ENCODE peak calls at places on chromosomes 2 and 18, in four cellular contexts. One of them, this sample, is unnamed.

GRCh38 chr18:50829644-50830043 is 9.8 kb upstream of the MRO start:
- DNase-seq in WTC11: no peak
- DNase-seq in CD4-positive, alpha-beta T cell: no peak
- DNase-seq in progenitor cell of endocrine pancreas: no peak
- DNase-seq in this sample: no peak

GRCh38 chr2:207253946-207254345 is 88.2 kb upstream of the KLF7 start:
- DNase-seq in WTC11: no peak
- DNase-seq in CD4-positive, alpha-beta T cell: no peak
- DNase-seq in progenitor cell of endocrine pancreas: no peak
- DNase-seq in this sample: no peak

GRCh38 chr2:64213607-64214275 is 69.5 kb upstream of the PELI1 start:
- DNase-seq in WTC11: no peak
- DNase-seq in CD4-positive, alpha-beta T cell: no peak
- DNase-seq in progenitor cell of endocrine pancreas: no peak
- DNase-seq in this sample: no peak

GRCh38 chr2:46471-47345 is at the start of gene FAM110C:
- DNase-seq in progenitor cell of endocrine pancreas: peak
- DNase-seq in WTC11: peak
- DNase-seq in CD4-positive, alpha-beta T cell: peak
- DNase-seq in this sample: no peak

GRCh38 chr2:25044011-25044410 is 2.1 kb downstream of the EFR3B start:
- DNase-seq in CD4-positive, alpha-beta T cell: no peak
- DNase-seq in progenitor cell of endocrine pancreas: no peak
- DNase-seq in WTC11: no peak
- DNase-seq in this sample: no peak

GRCh38 chr2:71646028-71646427 is 192.7 kb downstream of the DYSF start:
- DNase-seq in progenitor cell of endocrine pancreas: no peak
- DNase-seq in CD4-positive, alpha-beta T cell: no peak
- DNase-seq in WTC11: no peak
- DNase-seq in this sample: no peak

GRCh38 chr2:74548919-74549684 is 4.6 kb downstream of the LOXL3 start:
- DNase-seq in CD4-positive, alpha-beta T cell: no peak
- DNase-seq in progenitor cell of endocrine pancreas: peak
- DNase-seq in WTC11: peak
- DNase-seq in this sample: peak

GRCh38 chr2:96757477-96757860 is 3.2 kb upstream of the CNNM4 start:
- DNase-seq in progenitor cell of endocrine pancreas: no peak
- DNase-seq in CD4-positive, alpha-beta T cell: no peak
- DNase-seq in WTC11: no peak
- DNase-seq in this sample: no peak

GRCh38 chr2:19819097-19820065 is 82.4 kb downstream of the TTC32 start:
- DNase-seq in progenitor cell of endocrine pancreas: no peak
- DNase-seq in WTC11: no peak
- DNase-seq in CD4-positive, alpha-beta T cell: no peak
- DNase-seq in this sample: no peak

GRCh38 chr2:238106698-238107524 is 6.8 kb downstream of the ESPNL start:
- DNase-seq in progenitor cell of endocrine pancreas: no peak
- DNase-seq in WTC11: peak
- DNase-seq in CD4-positive, alpha-beta T cell: no peak
- DNase-seq in this sample: no peak

GRCh38 chr2:65320042-65320711 is 92.5 kb downstream of the ACTR2 start:
- DNase-seq in WTC11: no peak
- DNase-seq in progenitor cell of endocrine pancreas: no peak
- DNase-seq in CD4-positive, alpha-beta T cell: no peak
- DNase-seq in this sample: no peak

GRCh38 chr2:241809383-241810303 is 650 bp downstream of the NEU4 start:
- DNase-seq in WTC11: no peak
- DNase-seq in progenitor cell of endocrine pancreas: no peak
- DNase-seq in CD4-positive, alpha-beta T cell: no peak
- DNase-seq in this sample: no peak

GRCh38 chr18:78911751-78912283 is 67.8 kb upstream of the SALL3 start:
- DNase-seq in CD4-positive, alpha-beta T cell: no peak
- DNase-seq in WTC11: no peak
- DNase-seq in progenitor cell of endocrine pancreas: no peak
- DNase-seq in this sample: no peak

GRCh38 chr2:147500819-147501395 is 343.9 kb upstream of the ACVR2A start:
- DNase-seq in WTC11: no peak
- DNase-seq in progenitor cell of endocrine pancreas: no peak
- DNase-seq in CD4-positive, alpha-beta T cell: no peak
- DNase-seq in this sample: no peak

GRCh38 chr2:62010632-62011276 is 105.3 kb downstream of the COMMD1 start:
- DNase-seq in progenitor cell of endocrine pancreas: no peak
- DNase-seq in WTC11: no peak
- DNase-seq in CD4-positive, alpha-beta T cell: no peak
- DNase-seq in this sample: no peak

GRCh38 chr18:68387246-68387645 is 327.7 kb downstream of the TMX3 start:
- DNase-seq in CD4-positive, alpha-beta T cell: no peak
- DNase-seq in WTC11: no peak
- DNase-seq in progenitor cell of endocrine pancreas: no peak
- DNase-seq in this sample: no peak

GRCh38 chr18:46641917-46642316 is 15.1 kb downstream of the LOXHD1 start:
- DNase-seq in progenitor cell of endocrine pancreas: no peak
- DNase-seq in CD4-positive, alpha-beta T cell: no peak
- DNase-seq in WTC11: no peak
- DNase-seq in this sample: no peak

GRCh38 chr18:54958711-54959625 is at the start of gene CCDC68:
- DNase-seq in WTC11: peak
- DNase-seq in CD4-positive, alpha-beta T cell: no peak
- DNase-seq in progenitor cell of endocrine pancreas: no peak
- DNase-seq in this sample: no peak

GRCh38 chr18:36688020-36688965 is 140.5 kb downstream of the TPGS2 start:
- DNase-seq in WTC11: peak
- DNase-seq in progenitor cell of endocrine pancreas: peak
- DNase-seq in CD4-positive, alpha-beta T cell: peak
- DNase-seq in this sample: no peak

GRCh38 chr2:28678175-28678855 is 73.3 kb upstream of the PPP1CB start:
- DNase-seq in progenitor cell of endocrine pancreas: no peak
- DNase-seq in WTC11: no peak
- DNase-seq in CD4-positive, alpha-beta T cell: no peak
- DNase-seq in this sample: no peak

GRCh38 chr18:28382215-28382879 is 205.4 kb upstream of the CDH2 start:
- DNase-seq in WTC11: no peak
- DNase-seq in CD4-positive, alpha-beta T cell: no peak
- DNase-seq in progenitor cell of endocrine pancreas: no peak
- DNase-seq in this sample: no peak

GRCh38 chr2:11870064-11870463 is 123.6 kb downstream of the LPIN1 start:
- DNase-seq in CD4-positive, alpha-beta T cell: no peak
- DNase-seq in progenitor cell of endocrine pancreas: no peak
- DNase-seq in WTC11: no peak
- DNase-seq in this sample: no peak

GRCh38 chr2:27262379-27263286 is at the start of gene SLC30A3:
- DNase-seq in progenitor cell of endocrine pancreas: peak
- DNase-seq in WTC11: peak
- DNase-seq in CD4-positive, alpha-beta T cell: peak
- DNase-seq in this sample: peak

GRCh38 chr2:130836501-130837174 is at the start of gene ARHGEF4:
- DNase-seq in WTC11: peak
- DNase-seq in CD4-positive, alpha-beta T cell: no peak
- DNase-seq in progenitor cell of endocrine pancreas: peak
- DNase-seq in this sample: peak

GRCh38 chr18:34976899-34977786 is 64.1 kb upstream of the MAPRE2 start:
- DNase-seq in CD4-positive, alpha-beta T cell: peak
- DNase-seq in progenitor cell of endocrine pancreas: peak
- DNase-seq in WTC11: peak
- DNase-seq in this sample: peak

GRCh38 chr18:12036201-12036751 is 55.0 kb downstream of the IMPA2 start:
- DNase-seq in CD4-positive, alpha-beta T cell: no peak
- DNase-seq in WTC11: no peak
- DNase-seq in progenitor cell of endocrine pancreas: no peak
- DNase-seq in this sample: no peak

GRCh38 chr2:88489181-88489580 is 36.7 kb upstream of the FOXI3 start:
- DNase-seq in CD4-positive, alpha-beta T cell: no peak
- DNase-seq in WTC11: no peak
- DNase-seq in progenitor cell of endocrine pancreas: no peak
- DNase-seq in this sample: no peak

GRCh38 chr2:180359522-180360282 is 352.6 kb upstream of the CWC22 start:
- DNase-seq in WTC11: no peak
- DNase-seq in progenitor cell of endocrine pancreas: no peak
- DNase-seq in CD4-positive, alpha-beta T cell: peak
- DNase-seq in this sample: no peak

GRCh38 chr2:151943461-151943860 is 115.2 kb upstream of the ARL5A start:
- DNase-seq in progenitor cell of endocrine pancreas: no peak
- DNase-seq in WTC11: no peak
- DNase-seq in CD4-positive, alpha-beta T cell: no peak
- DNase-seq in this sample: no peak

GRCh38 chr18:21760321-21760720 is 19.7 kb downstream of the MIB1 start:
- DNase-seq in progenitor cell of endocrine pancreas: no peak
- DNase-seq in WTC11: no peak
- DNase-seq in CD4-positive, alpha-beta T cell: no peak
- DNase-seq in this sample: no peak

GRCh38 chr18:76985156-76985950 is 147.2 kb downstream of the MBP start:
- DNase-seq in CD4-positive, alpha-beta T cell: no peak
- DNase-seq in WTC11: no peak
- DNase-seq in progenitor cell of endocrine pancreas: no peak
- DNase-seq in this sample: no peak

GRCh38 chr2:19802088-19802806 is 99.5 kb downstream of the TTC32 start:
- DNase-seq in WTC11: no peak
- DNase-seq in progenitor cell of endocrine pancreas: no peak
- DNase-seq in CD4-positive, alpha-beta T cell: no peak
- DNase-seq in this sample: no peak

GRCh38 chr2:168961450-168962229 is 60.5 kb downstream of the G6PC2 start:
- DNase-seq in WTC11: peak
- DNase-seq in CD4-positive, alpha-beta T cell: no peak
- DNase-seq in progenitor cell of endocrine pancreas: peak
- DNase-seq in this sample: no peak

DNA sequence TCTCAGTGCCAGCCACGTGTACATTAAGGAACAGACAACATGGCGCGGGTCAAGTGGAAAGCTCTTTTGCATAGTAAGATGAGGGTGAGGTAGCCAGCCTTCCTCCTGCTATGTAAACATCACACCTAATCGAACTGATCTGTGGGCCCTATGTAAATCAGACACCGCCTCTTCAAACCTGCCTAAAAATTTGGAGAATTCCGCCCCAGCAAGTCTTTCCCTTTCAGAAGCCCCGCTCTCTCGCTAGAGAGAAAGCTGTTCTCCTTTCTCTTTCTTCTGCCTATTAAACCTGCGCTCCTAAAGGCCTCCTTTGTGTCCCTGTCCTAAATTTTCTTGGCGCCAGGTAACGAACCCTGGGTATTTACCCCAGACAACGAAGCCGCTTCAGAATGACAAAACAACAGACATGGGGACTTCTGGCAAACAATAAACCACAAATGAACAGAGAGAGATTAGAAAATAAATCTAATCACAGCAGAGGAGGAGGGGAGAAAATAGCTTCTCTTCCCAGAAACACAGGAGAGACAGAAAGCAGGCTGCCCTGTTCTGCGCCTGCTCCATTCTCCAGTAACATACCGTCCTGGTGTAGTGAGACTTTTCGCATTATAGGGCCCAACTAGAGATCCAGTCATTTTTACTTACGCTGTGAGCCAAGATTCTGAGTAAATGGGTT is 31.9 kb upstream of the CYP1B1 start:
- DNase-seq in WTC11: no peak
- DNase-seq in progenitor cell of endocrine pancreas: no peak
- DNase-seq in CD4-positive, alpha-beta T cell: no peak
- DNase-seq in this sample: no peak
- TF ChIP-seq CTCF in WTC11: no peak
- TF ChIP-seq CTCF in progenitor cell of endocrine pancreas: no peak
- TF ChIP-seq CTCF in CD4-positive, alpha-beta T cell: no peak
- TF ChIP-seq CTCF in this sample: no peak

GRCh38 chr2:105125428-105125827 is 87.6 kb downstream of the MRPS9 start:
- DNase-seq in progenitor cell of endocrine pancreas: no peak
- DNase-seq in CD4-positive, alpha-beta T cell: no peak
- DNase-seq in WTC11: peak
- DNase-seq in this sample: no peak
- TF ChIP-seq CTCF in progenitor cell of endocrine pancreas: peak
- TF ChIP-seq CTCF in CD4-positive, alpha-beta T cell: no peak
- TF ChIP-seq CTCF in WTC11: no peak
- TF ChIP-seq CTCF in this sample: no peak

GRCh38 chr2:202638710-202639109 is 3.9 kb downstream of the FAM117B start:
- DNase-seq in CD4-positive, alpha-beta T cell: no peak
- DNase-seq in WTC11: no peak
- DNase-seq in progenitor cell of endocrine pancreas: no peak
- DNase-seq in this sample: no peak

GRCh38 chr2:202632682-202633081 is 2.1 kb upstream of the FAM117B start:
- DNase-seq in WTC11: no peak
- DNase-seq in CD4-positive, alpha-beta T cell: no peak
- DNase-seq in progenitor cell of endocrine pancreas: no peak
- DNase-seq in this sample: no peak

GRCh38 chr2:202634556-202635440 is at the start of gene FAM117B:
- DNase-seq in progenitor cell of endocrine pancreas: peak
- DNase-seq in WTC11: peak
- DNase-seq in CD4-positive, alpha-beta T cell: peak
- DNase-seq in this sample: peak

GRCh38 chr2:202633470-202633869 is 1.3 kb upstream of the FAM117B start:
- DNase-seq in WTC11: no peak
- DNase-seq in CD4-positive, alpha-beta T cell: no peak
- DNase-seq in progenitor cell of endocrine pancreas: no peak
- DNase-seq in this sample: no peak

GRCh38 chr2:202635441-202636296 is 900 bp downstream of the FAM117B start:
- DNase-seq in CD4-positive, alpha-beta T cell: peak
- DNase-seq in WTC11: peak
- DNase-seq in progenitor cell of endocrine pancreas: peak
- DNase-seq in this sample: peak
- TF ChIP-seq CTCF in CD4-positive, alpha-beta T cell: no peak
- TF ChIP-seq CTCF in WTC11: no peak
- TF ChIP-seq CTCF in progenitor cell of endocrine pancreas: no peak
- TF ChIP-seq CTCF in this sample: no peak

DNA sequence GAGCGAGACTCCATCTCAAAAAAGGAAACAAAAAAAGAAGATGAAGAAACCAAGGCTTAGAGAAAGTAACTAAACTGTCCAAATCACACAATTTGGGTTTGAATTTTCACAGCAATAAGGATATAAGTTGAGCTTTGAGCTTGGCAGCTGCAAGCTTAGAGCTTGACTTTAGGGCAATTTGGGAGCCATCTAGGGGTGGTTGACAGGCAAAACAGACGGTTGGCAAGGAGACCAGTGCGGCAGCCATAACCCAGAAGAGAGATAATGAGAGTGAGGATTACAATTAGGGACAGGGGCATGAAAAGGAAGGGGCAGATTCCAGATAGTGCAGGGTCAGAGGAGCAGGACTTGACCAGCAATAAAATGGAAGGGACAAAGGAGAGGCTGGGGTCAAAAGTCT is 382.2 kb upstream of the HNRNPA3 start:
- DNase-seq in CD4-positive, alpha-beta T cell: no peak
- DNase-seq in progenitor cell of endocrine pancreas: no peak
- DNase-seq in WTC11: no peak
- DNase-seq in this sample: no peak
- TF ChIP-seq CTCF in CD4-positive, alpha-beta T cell: no peak
- TF ChIP-seq CTCF in progenitor cell of endocrine pancreas: no peak
- TF ChIP-seq CTCF in WTC11: no peak
- TF ChIP-seq CTCF in this sample: peak

GRCh38 chr2:155372969-155373368 is 674.5 kb downstream of the KCNJ3 start:
- DNase-seq in progenitor cell of endocrine pancreas: no peak
- DNase-seq in CD4-positive, alpha-beta T cell: no peak
- DNase-seq in WTC11: no peak
- DNase-seq in this sample: no peak
- TF ChIP-seq CTCF in progenitor cell of endocrine pancreas: peak
- TF ChIP-seq CTCF in CD4-positive, alpha-beta T cell: no peak
- TF ChIP-seq CTCF in WTC11: no peak
- TF ChIP-seq CTCF in this sample: peak

GRCh38 chr2:220076734-220077133 is 449.3 kb downstream of the SLC4A3 start:
- DNase-seq in WTC11: no peak
- DNase-seq in CD4-positive, alpha-beta T cell: no peak
- DNase-seq in progenitor cell of endocrine pancreas: no peak
- DNase-seq in this sample: no peak
- TF ChIP-seq CTCF in WTC11: no peak
- TF ChIP-seq CTCF in CD4-positive, alpha-beta T cell: no peak
- TF ChIP-seq CTCF in progenitor cell of endocrine pancreas: peak
- TF ChIP-seq CTCF in this sample: no peak